ENCODE peak calls at places on chromosomes 12 and 14, in eight cellular contexts. C is heart right ventricle; S is HepG2; K is lower lobe of right lung; Y is PC-3; U is left lung; G is naive thymus-derived CD4-positive, alpha-beta T cell; Z is gastrocnemius medialis. H is an unnamed sample.
A peak's percentile ranks its signal among the peaks of the same experiment; 100 is the strongest.

GRCh38 chr14:105340821-105341408 is 26.4 kb downstream of the PACS2 start:
- ATAC-seq in K (no peak), Z (peak; percentile 31), Y (no peak), C (peak; percentile 32), G (no peak), S (no peak), U (no peak), H (peak; percentile 26)

GRCh38 chr12:62933220-62933870 is 1.6 kb downstream of the PPM1H start:
- ATAC-seq in K (no peak), Z (peak; percentile 36), G (no peak), Y (peak; percentile 49), C (peak; percentile 81), S (peak; percentile 56), U (peak; percentile 44), H (no peak)

GRCh38 chr12:88420460-88420859 is 159.8 kb downstream of the KITLG start:
- ATAC-seq in Z (peak; percentile 73), K (no peak), S (no peak), U (peak; percentile 42), G (no peak), C (peak; percentile 56), Y (peak; percentile 78), H (peak; percentile 81)

GRCh38 chr12:121277367-121277744 is 19.2 kb downstream of the CAMKK2 start:
- ATAC-seq in S (no peak), U (no peak), Y (no peak), G (peak; percentile 29), K (no peak), Z (no peak), C (no peak), H (no peak)

GRCh38 chr14:72742682-72743195 is 151.2 kb downstream of the DPF3 start:
- ATAC-seq in Y (no peak), C (no peak), G (no peak), Z (no peak), S (no peak), U (no peak), K (no peak), H (no peak)

GRCh38 chr12:121762269-121762668 is 31.2 kb downstream of the RHOF start:
- ATAC-seq in Y (no peak), C (peak; percentile 87), K (peak; percentile 12), G (no peak), U (no peak), S (no peak), Z (peak; percentile 58), H (no peak)

GRCh38 chr14:24071144-24071697 is at the start of gene CPNE6:
- ATAC-seq in S (no peak), Y (no peak), Z (no peak), G (no peak), U (no peak), C (no peak), K (no peak), H (no peak)

GRCh38 chr14:100165825-100166520 is 6.5 kb upstream of the DEGS2 start:
- ATAC-seq in Y (no peak), K (peak; percentile 16), C (peak; percentile 23), Z (no peak), U (peak; percentile 9), G (peak; percentile 6), S (peak; percentile 41), H (peak; percentile 8)

GRCh38 chr12:25590021-25590721 is 37.1 kb upstream of the LMNTD1 start:
- ATAC-seq in K (peak; percentile 19), U (no peak), G (peak; percentile 84), S (no peak), Y (no peak), C (no peak), Z (no peak), H (no peak)

GRCh38 chr14:72546359-72547035 is 347.4 kb downstream of the DPF3 start:
- ATAC-seq in C (peak; percentile 75), K (no peak), Y (no peak), G (no peak), Z (peak; percentile 25), U (no peak), S (no peak), H (no peak)

GRCh38 chr12:6768385-6769002 is 2.3 kb downstream of the PTMS start:
- ATAC-seq in K (no peak), G (no peak), Z (no peak), Y (no peak), C (no peak), S (no peak), U (no peak), H (no peak)

GRCh38 chr12:80187660-80188090 is 88.3 kb downstream of the OTOGL start:
- ATAC-seq in U (no peak), Y (no peak), S (no peak), Z (peak; percentile 90), G (no peak), C (peak; percentile 86), K (no peak), H (no peak)

GRCh38 chr14:38073641-38074040 is 134.1 kb upstream of the SSTR1 start:
- ATAC-seq in C (no peak), S (no peak), Y (no peak), K (no peak), U (no peak), G (no peak), Z (no peak), H (no peak)

GRCh38 chr12:62732861-62733427 is 202.0 kb downstream of the PPM1H start:
- ATAC-seq in U (peak; percentile 34), Z (no peak), G (peak; percentile 80), Y (peak; percentile 90), K (no peak), S (no peak), C (no peak), H (peak; percentile 19)

GRCh38 chr14:63770187-63770807 is 42.4 kb upstream of the SGPP1 start:
- ATAC-seq in Y (peak; percentile 99), K (peak; percentile 68), C (peak; percentile 62), U (peak; percentile 90), S (peak; percentile 91), Z (no peak), G (peak; percentile 89), H (no peak)

GRCh38 chr12:34126239-34126641 is 103.9 kb downstream of the ALG10 start:
- ATAC-seq in G (no peak), C (peak; percentile 57), S (peak; percentile 76), U (no peak), Z (no peak), Y (peak; percentile 64), K (peak; percentile 35), H (no peak)

GRCh38 chr14:55301722-55302121 is 30.5 kb downstream of the FBXO34 start:
- ATAC-seq in Y (peak; percentile 94), U (peak; percentile 13), C (peak; percentile 75), K (no peak), G (peak; percentile 12), S (peak; percentile 83), Z (peak; percentile 93), H (peak; percentile 39)

DNA sequence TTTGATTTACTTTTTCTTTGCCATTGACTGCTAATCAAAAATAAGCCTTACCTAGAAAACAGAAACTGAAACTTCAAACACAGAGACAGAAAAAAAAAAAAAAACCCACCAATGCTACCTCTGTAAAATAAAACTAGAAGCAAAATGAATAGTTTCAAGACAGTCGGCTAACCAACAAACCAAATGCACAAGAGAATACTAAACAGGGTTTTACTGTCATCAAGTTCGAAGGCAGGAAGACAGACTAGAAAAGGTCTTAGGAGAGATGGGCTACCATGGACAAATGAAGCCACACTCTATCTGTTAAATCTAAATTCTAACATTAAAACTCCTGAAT is 59.5 kb downstream of the SEL1L start:
- ATAC-seq in U (no peak), Y (no peak), G (peak; percentile 54), Z (no peak), K (no peak), C (no peak), S (no peak), H (no peak)
- H3K4me1 ChIP-seq in U (no peaks in the 10 kb centered on the region), Y (peaks cover 3% of the 10 kb centered on the region), G (peaks cover 14% of the 10 kb centered on the region), Z (peaks cover 11% of the 10 kb centered on the region), K (no peaks in the 10 kb centered on the region), C (no peaks in the 10 kb centered on the region), S (no peaks in the 10 kb centered on the region), H (no peaks in the 10 kb centered on the region)

DNA sequence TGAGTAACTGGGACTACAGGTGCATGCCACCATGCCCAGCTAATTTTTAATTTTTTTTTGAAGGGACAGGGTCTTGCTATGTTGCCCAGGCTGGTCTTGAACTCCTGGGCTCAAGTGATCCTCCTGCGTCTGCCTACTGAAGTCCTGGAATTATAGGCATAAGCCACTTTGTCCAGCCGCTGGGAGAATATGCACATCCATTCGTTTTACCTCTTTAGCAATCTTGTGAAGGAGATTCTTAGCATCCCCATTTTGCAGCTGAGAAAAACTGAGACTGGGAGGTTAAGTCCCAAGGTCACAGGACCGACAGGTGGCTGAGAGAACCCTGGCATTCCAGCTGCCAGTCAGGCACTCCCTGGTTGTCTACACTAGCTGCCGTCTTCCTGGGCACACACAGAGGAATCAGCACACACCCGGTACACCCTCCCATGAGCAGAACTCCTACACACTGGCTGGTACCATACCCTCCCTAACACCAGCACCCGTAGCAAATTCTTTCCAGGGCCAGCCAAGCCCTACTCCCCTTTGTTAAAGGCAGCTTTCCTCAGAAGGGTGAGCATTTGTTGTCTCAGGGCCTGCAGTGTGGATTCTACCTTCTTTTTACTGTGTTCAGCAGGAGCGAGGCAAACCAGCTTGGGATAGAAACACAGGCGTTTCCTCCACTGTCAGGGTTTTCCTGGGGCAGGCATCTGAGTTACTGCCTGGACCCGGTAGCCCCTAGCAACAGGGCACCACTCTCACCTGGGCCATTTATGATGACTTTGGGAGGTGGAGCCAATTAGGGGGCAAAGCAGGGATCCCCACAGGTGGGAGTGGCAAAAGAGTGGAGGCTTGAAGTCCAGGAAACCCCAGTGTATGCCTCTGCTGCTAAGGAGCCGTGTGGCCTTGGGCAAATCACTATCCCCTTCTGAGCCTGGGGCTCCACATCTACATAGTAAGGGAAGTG is 70.2 kb downstream of the IRF2BPL start:
- ATAC-seq in Z (no peak), K (no peak), C (no peak), U (no peak), S (no peak), Y (no peak), G (no peak), H (no peak)
- H3K4me1 ChIP-seq in Z (peaks cover 55% of the 10 kb centered on the region), K (peaks cover 63% of the 10 kb centered on the region), C (peaks cover 18% of the 10 kb centered on the region), U (peaks cover 88% of the 10 kb centered on the region), S (peaks cover 91% of the 10 kb centered on the region), Y (peaks cover 86% of the 10 kb centered on the region), G (peaks cover 52% of the 10 kb centered on the region), H (peaks cover 96% of the 10 kb centered on the region)

GRCh38 chr12:131043401-131043871 is 89.7 kb downstream of the ADGRD1 start:
- ATAC-seq in U (no peak), S (no peak), Z (no peak), K (no peak), Y (no peak), C (no peak), G (no peak), H (no peak)

GRCh38 chr12:131045705-131046460 is 92.2 kb downstream of the ADGRD1 start:
- ATAC-seq in G (no peak), C (no peak), S (no peak), K (no peak), Z (no peak), U (no peak), Y (no peak), H (no peak)

GRCh38 chr12:131042848-131043245 is 89.1 kb downstream of the ADGRD1 start:
- ATAC-seq in S (peak; percentile 15), Y (no peak), K (no peak), U (no peak), Z (no peak), C (no peak), G (no peak), H (no peak)

GRCh38 chr12:131044760-131045381 is 91.2 kb downstream of the ADGRD1 start:
- ATAC-seq in G (no peak), Y (no peak), C (no peak), U (no peak), S (no peak), K (no peak), Z (no peak), H (no peak)

GRCh38 chr12:131044136-131044535 is 90.4 kb downstream of the ADGRD1 start:
- ATAC-seq in K (no peak), Z (no peak), G (no peak), Y (no peak), S (no peak), C (no peak), U (no peak), H (no peak)
- H3K4me1 ChIP-seq in K (no peaks in the 10 kb centered on the region), Z (peaks cover 3% of the 10 kb centered on the region), G (no peaks in the 10 kb centered on the region), Y (no peaks in the 10 kb centered on the region), S (peaks cover 7% of the 10 kb centered on the region), C (peaks cover 8% of the 10 kb centered on the region), U (peaks cover 8% of the 10 kb centered on the region), H (peaks cover 11% of the 10 kb centered on the region)

GRCh38 chr12:46004715-46005114 is 14.3 kb upstream of the SCAF11 start:
- ATAC-seq in G (no peak), S (no peak), C (no peak), K (no peak), Z (no peak), Y (no peak), U (no peak), H (no peak)
- H3K4me1 ChIP-seq in G (no peaks in the 10 kb centered on the region), S (peaks cover 8% of the 10 kb centered on the region), C (no peaks in the 10 kb centered on the region), K (no peaks in the 10 kb centered on the region), Z (no peaks in the 10 kb centered on the region), Y (no peaks in the 10 kb centered on the region), U (no peaks in the 10 kb centered on the region), H (no peaks in the 10 kb centered on the region)

H was measured in gastroesophageal sphincter.